ENCODE peak calls at places on chromosomes 12 and 14, in seven cellular contexts. L is H9, X is IMR-90, S is neuronal stem cell, M is H1, C is trophoblast cell, G is mesenchymal stem cell. V is an unnamed sample.

GRCh38 chr12:43884683-43885410 is 49.0 kb downstream of the TMEM117 start:
- DNase-seq in L (no peak), X (no peak), S (peak), M (no peak), C (no peak), G (no peak), V (no peak)

GRCh38 chr12:64418209-64418608 is 14.0 kb downstream of the XPOT start:
- DNase-seq in L (no peak), X (no peak), S (no peak), M (no peak), C (no peak), G (no peak), V (no peak)

GRCh38 chr14:90288646-90289355 is 32.4 kb downstream of the PSMC1 start:
- DNase-seq in L (no peak), X (peak), S (no peak), M (no peak), C (no peak), G (no peak), V (no peak)

GRCh38 chr12:109385339-109386078 is 37.8 kb downstream of the MYO1H start:
- DNase-seq in L (no peak), X (peak), S (peak), M (no peak), C (peak), G (peak), V (peak)

GRCh38 chr12:103928736-103929050 is 1.5 kb upstream of the HSP90B1 start:
- DNase-seq in L (no peak), X (no peak), S (no peak), M (no peak), C (no peak), G (no peak), V (no peak)

GRCh38 chr14:98945611-98946570 is 326.1 kb downstream of the BCL11B start:
- DNase-seq in L (no peak), X (no peak), S (no peak), M (no peak), C (no peak), G (no peak), V (no peak)

GRCh38 chr12:92357584-92358261 is 212.1 kb upstream of the BTG1 start:
- DNase-seq in L (no peak), X (no peak), S (no peak), M (no peak), C (no peak), G (no peak), V (peak)

GRCh38 chr12:96093543-96094196 is 58.3 kb upstream of the LTA4H start:
- DNase-seq in L (no peak), X (no peak), S (no peak), M (no peak), C (peak), G (no peak), V (no peak)

GRCh38 chr14:35224615-35225014 is 67.6 kb upstream of the PSMA6 start:
- DNase-seq in L (no peak), X (no peak), S (no peak), M (no peak), C (no peak), G (no peak), V (no peak)

GRCh38 chr12:18690653-18691052 is 47.2 kb downstream of the PLCZ1 start:
- DNase-seq in L (no peak), X (peak), S (no peak), M (no peak), C (peak), G (peak), V (peak)

GRCh38 chr14:84403585-84403984 is 1126.4 kb upstream of the FLRT2 start:
- DNase-seq in L (peak), X (no peak), S (peak), M (no peak), C (no peak), G (no peak), V (peak)

GRCh38 chr12:25151476-25151875 is 43.5 kb downstream of the DNAI7 start:
- DNase-seq in L (peak), X (peak), S (no peak), M (no peak), C (peak), G (peak), V (peak)

GRCh38 chr12:91603060-91603459 is 420.4 kb upstream of the DCN start:
- DNase-seq in L (no peak), X (no peak), S (no peak), M (no peak), C (no peak), G (no peak), V (no peak)

GRCh38 chr14:66508846-66509621 is 1.1 kb downstream of the GPHN start:
- DNase-seq in L (peak), X (peak), S (peak), M (no peak), C (peak), G (peak), V (peak)

GRCh38 chr14:33674716-33675115 is 276.2 kb downstream of the EGLN3 start:
- DNase-seq in L (no peak), X (no peak), S (no peak), M (no peak), C (no peak), G (no peak), V (no peak)

GRCh38 chr12:20475542-20475941 is 107.2 kb downstream of the PDE3A start:
- DNase-seq in L (no peak), X (peak), S (no peak), M (no peak), C (no peak), G (peak), V (no peak)

GRCh38 chr14:96030136-96030760 is 8.9 kb upstream of the C14orf132 start:
- DNase-seq in L (no peak), X (no peak), S (no peak), M (no peak), C (no peak), G (no peak), V (no peak)

GRCh38 chr14:100159107-100159864 is at the start of gene DEGS2:
- DNase-seq in L (peak), X (no peak), S (no peak), M (no peak), C (peak), G (no peak), V (peak)

GRCh38 chr14:24673534-24674203 is 39.7 kb upstream of the GZMB start:
- DNase-seq in L (no peak), X (no peak), S (no peak), M (no peak), C (no peak), G (no peak), V (no peak)

GRCh38 chr14:32075636-32076277 is 1.3 kb upstream of the ARHGAP5 start:
- DNase-seq in L (no peak), X (peak), S (peak), M (no peak), C (no peak), G (peak), V (peak)

GRCh38 chr14:95296595-95297365 is 22.9 kb downstream of the CLMN start:
- DNase-seq in L (no peak), X (no peak), S (no peak), M (no peak), C (no peak), G (no peak), V (no peak)

GRCh38 chr14:96762650-96763049 is 34.5 kb upstream of the VRK1 start:
- DNase-seq in L (peak), X (peak), S (peak), M (peak), C (peak), G (peak), V (peak)

GRCh38 chr12:126428769-126429168 is 1363.5 kb downstream of the AACS start:
- DNase-seq in L (no peak), X (no peak), S (no peak), M (no peak), C (no peak), G (no peak), V (no peak)

GRCh38 chr14:42149609-42150261 is 543.1 kb downstream of the LRFN5 start:
- DNase-seq in L (no peak), X (no peak), S (no peak), M (no peak), C (no peak), G (peak), V (no peak)

GRCh38 chr12:95173392-95174251 is 43.6 kb downstream of the FGD6 start:
- DNase-seq in L (no peak), X (peak), S (no peak), M (no peak), C (no peak), G (peak), V (peak)

GRCh38 chr14:96252323-96253052 is 3.5 kb upstream of the BDKRB1 start:
- DNase-seq in L (no peak), X (no peak), S (no peak), M (no peak), C (no peak), G (no peak), V (no peak)

GRCh38 chr14:64478634-64479250 is 13.4 kb downstream of the AKAP5 start:
- DNase-seq in L (no peak), X (peak), S (no peak), M (no peak), C (no peak), G (peak), V (no peak)

GRCh38 chr12:34397591-34398365 is 375.5 kb downstream of the ALG10 start:
- DNase-seq in L (peak), X (no peak), S (no peak), M (no peak), C (no peak), G (no peak), V (no peak)

GRCh38 chr12:124510301-124510970 is 57.0 kb downstream of the NCOR2 start:
- DNase-seq in L (peak), X (no peak), S (no peak), M (no peak), C (no peak), G (no peak), V (no peak)

GRCh38 chr12:118357327-118358007 is 15.2 kb downstream of the TAOK3 start:
- DNase-seq in L (no peak), X (peak), S (no peak), M (no peak), C (no peak), G (peak), V (no peak)

DNA sequence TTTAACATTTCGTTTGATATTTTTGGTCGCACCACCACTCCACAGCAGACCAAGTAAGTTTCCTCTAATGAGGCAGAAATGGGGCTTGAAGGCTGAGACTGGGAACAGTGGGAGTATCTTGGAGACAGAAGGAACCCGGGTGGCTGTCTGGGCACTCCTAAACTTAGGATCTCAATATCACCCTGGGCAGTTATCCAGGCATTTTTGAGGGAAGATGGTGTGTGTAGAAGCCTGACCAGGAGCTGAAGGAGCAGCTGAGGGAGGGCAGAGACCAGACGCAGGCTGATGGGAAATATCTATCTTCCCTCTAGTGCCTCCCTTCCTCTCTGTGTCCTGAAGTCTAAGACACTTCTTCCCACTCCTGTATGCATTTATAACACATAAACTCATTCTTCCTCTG is 10.7 kb downstream of the MARS1 start:
- DNase-seq in L (no peak), X (no peak), S (no peak), M (no peak), C (no peak), G (no peak), V (no peak)
- H3K4ac ChIP-seq in L (no peak), X (no peak), S (no peak), M (no peak), C (no peak), G (no peak), V (no peak)

GRCh38 chr12:14007638-14008037 is 26.2 kb upstream of the GRIN2B start:
- DNase-seq in L (no peak), X (no peak), S (no peak), M (no peak), C (no peak), G (no peak), V (no peak)
- H2BK120ac ChIP-seq in L (no peak), X (no peak), S (no peak), M (no peak), C (no peak), G (no peak), V (no peak)

GRCh38 chr12:54200412-54200811 is 11.6 kb upstream of the SMUG1 start:
- DNase-seq in L (no peak), X (no peak), S (no peak), M (no peak), C (no peak), G (no peak), V (no peak)
- H3K4ac ChIP-seq in L (no peak), X (no peak), S (no peak), M (no peak), C (no peak), G (no peak), V (no peak)

DNA sequence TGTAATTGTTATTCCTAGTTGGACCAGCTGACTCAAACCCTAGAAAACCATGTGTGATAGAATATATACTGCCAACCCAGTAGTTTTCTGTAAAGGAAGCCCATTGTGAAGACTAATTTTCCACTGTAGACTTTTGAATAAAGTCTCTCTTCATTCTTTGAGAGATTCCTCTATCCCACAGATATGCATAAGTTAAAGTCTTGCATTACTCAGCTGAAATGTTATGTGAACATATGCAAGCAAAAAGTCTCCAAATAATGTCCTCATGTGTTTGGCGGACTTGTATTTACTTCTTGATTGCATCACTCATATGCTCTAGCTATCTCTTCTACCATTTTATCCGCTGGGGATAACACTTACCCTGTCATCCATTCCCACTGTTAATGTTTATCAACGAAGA is 35.1 kb upstream of the OTOGL start:
- DNase-seq in L (no peak), X (peak), S (no peak), M (no peak), C (no peak), G (peak), V (no peak)
- H2BK120ac ChIP-seq in L (no peak), X (peak), S (no peak), M (no peak), C (no peak), G (peak), V (no peak)

GRCh38 chr12:38662851-38663250 is 242.5 kb downstream of the CPNE8 start:
- DNase-seq in L (no peak), X (no peak), S (no peak), M (no peak), C (no peak), G (no peak), V (no peak)
- H3K4ac ChIP-seq in L (no peak), X (no peak), S (no peak), M (no peak), C (no peak), G (no peak), V (no peak)

DNA sequence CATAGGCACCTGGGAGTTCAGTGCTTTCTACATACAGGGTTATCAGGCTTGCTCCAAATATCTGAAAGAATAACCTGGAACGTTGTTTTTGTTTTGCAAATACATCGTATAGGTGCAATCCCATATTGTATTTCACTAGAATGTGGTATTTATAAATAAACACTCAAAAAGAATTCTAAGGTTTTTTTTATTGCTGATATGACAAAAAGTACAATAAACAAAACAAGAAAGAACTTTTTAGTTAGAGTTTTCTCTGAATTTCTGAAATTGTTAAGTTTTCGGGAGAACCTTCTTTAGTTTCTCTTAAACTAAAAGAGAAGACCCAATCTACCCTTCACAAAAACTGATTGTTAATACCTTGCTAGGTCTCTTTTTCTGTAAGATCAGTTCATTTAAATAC is 225.8 kb downstream of the CCDC59 start:
- DNase-seq in L (no peak), X (no peak), S (no peak), M (no peak), C (no peak), G (no peak), V (no peak)
- H2BK120ac ChIP-seq in L (no peak), X (no peak), S (no peak), M (no peak), C (no peak), G (no peak), V (no peak)

DNA sequence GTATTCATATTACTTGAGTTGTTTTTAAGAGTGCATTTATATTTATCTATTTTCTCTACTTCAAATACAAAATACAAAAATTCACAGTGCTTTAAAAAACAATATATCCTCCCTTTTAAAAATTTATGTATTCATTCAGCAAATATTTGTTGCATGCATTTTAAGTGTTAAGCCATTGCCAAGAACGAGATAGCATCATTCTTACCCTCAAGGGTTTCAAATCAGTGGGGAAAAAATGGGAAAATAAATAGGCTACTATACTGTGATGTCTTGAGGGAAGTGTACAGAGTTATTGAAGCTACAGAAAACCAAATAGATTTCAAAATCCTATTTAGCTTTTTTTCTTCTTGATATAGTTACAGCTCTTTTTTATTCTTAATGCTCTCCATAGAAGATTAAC is 23.2 kb downstream of the MRPS35 start:
- DNase-seq in L (no peak), X (no peak), S (no peak), M (no peak), C (peak), G (no peak), V (no peak)
- H3K4ac ChIP-seq in L (no peak), X (no peak), S (no peak), M (no peak), C (no peak), G (no peak), V (no peak)

GRCh38 chr14:101721111-101721510 is 40.4 kb upstream of the PPP2R5C start:
- DNase-seq in L (no peak), X (no peak), S (no peak), M (no peak), C (no peak), G (no peak), V (no peak)
- H2BK120ac ChIP-seq in L (no peak), X (no peak), S (no peak), M (no peak), C (no peak), G (no peak), V (no peak)

GRCh38 chr14:91417134-91417982 is at the start of gene CCDC88C:
- DNase-seq in L (peak), X (no peak), S (peak), M (no peak), C (peak), G (no peak), V (peak)

GRCh38 chr14:91417983-91418386 is 365 bp upstream of the CCDC88C start:
- DNase-seq in L (peak), X (no peak), S (peak), M (no peak), C (no peak), G (no peak), V (peak)

GRCh38 chr14:91419044-91419397 is 1.4 kb upstream of the CCDC88C start:
- DNase-seq in L (no peak), X (no peak), S (no peak), M (no peak), C (no peak), G (no peak), V (no peak)

GRCh38 chr14:91419451-91419850 is 1.8 kb upstream of the CCDC88C start:
- DNase-seq in L (no peak), X (no peak), S (no peak), M (no peak), C (peak), G (no peak), V (no peak)

GRCh38 chr14:91418387-91419043 is 895 bp upstream of the CCDC88C start:
- DNase-seq in L (peak), X (peak), S (peak), M (peak), C (peak), G (peak), V (peak)
- H3K4ac ChIP-seq in L (no peak), X (no peak), S (no peak), M (no peak), C (no peak), G (no peak), V (peak)

V was measured in mesendoderm.